ENCODE peak calls at places on chromosomes 12 and 14, in four cellular contexts. One of them, this sample, is unnamed.

GRCh38 chr12:121536058-121536928 is 44.5 kb downstream of the KDM2B start:
- DNase-seq in lower lobe of right lung: peak
- DNase-seq in AG09319: peak
- DNase-seq in CD8-positive, alpha-beta T cell: peak
- DNase-seq in this sample: peak

GRCh38 chr14:31945074-31945613 is 132.0 kb upstream of the ARHGAP5 start:
- DNase-seq in lower lobe of right lung: no peak
- DNase-seq in AG09319: no peak
- DNase-seq in CD8-positive, alpha-beta T cell: no peak
- DNase-seq in this sample: no peak

GRCh38 chr12:67991158-67991557 is 1.9 kb downstream of the IFNG-AS1 start:
- DNase-seq in lower lobe of right lung: no peak
- DNase-seq in AG09319: no peak
- DNase-seq in CD8-positive, alpha-beta T cell: peak
- DNase-seq in this sample: no peak

GRCh38 chr14:98513558-98513957 is 758.4 kb downstream of the BCL11B start:
- DNase-seq in lower lobe of right lung: no peak
- DNase-seq in AG09319: no peak
- DNase-seq in CD8-positive, alpha-beta T cell: no peak
- DNase-seq in this sample: no peak

GRCh38 chr12:122422769-122423257 is 344 bp upstream of the CLIP1 start:
- DNase-seq in lower lobe of right lung: peak
- DNase-seq in AG09319: no peak
- DNase-seq in CD8-positive, alpha-beta T cell: no peak
- DNase-seq in this sample: no peak

GRCh38 chr12:107903377-107904061 is 129.0 kb downstream of the ASCL4 start:
- DNase-seq in lower lobe of right lung: peak
- DNase-seq in AG09319: no peak
- DNase-seq in CD8-positive, alpha-beta T cell: no peak
- DNase-seq in this sample: no peak

GRCh38 chr12:51953011-51953568 is 1.6 kb downstream of the ACVR1B start:
- DNase-seq in lower lobe of right lung: no peak
- DNase-seq in AG09319: no peak
- DNase-seq in CD8-positive, alpha-beta T cell: no peak
- DNase-seq in this sample: no peak

GRCh38 chr12:112807452-112807851 is 15.9 kb downstream of the RPH3A start:
- DNase-seq in lower lobe of right lung: no peak
- DNase-seq in AG09319: no peak
- DNase-seq in CD8-positive, alpha-beta T cell: no peak
- DNase-seq in this sample: no peak

GRCh38 chr12:121957831-121958515 is 39.6 kb downstream of the CFAP251 start:
- DNase-seq in lower lobe of right lung: no peak
- DNase-seq in AG09319: no peak
- DNase-seq in CD8-positive, alpha-beta T cell: no peak
- DNase-seq in this sample: no peak

GRCh38 chr14:79419571-79420327 is 791.6 kb downstream of the DIO2 start:
- DNase-seq in lower lobe of right lung: no peak
- DNase-seq in AG09319: no peak
- DNase-seq in CD8-positive, alpha-beta T cell: no peak
- DNase-seq in this sample: no peak

GRCh38 chr12:69059465-69060457 is 126.8 kb upstream of the CPM start:
- DNase-seq in lower lobe of right lung: no peak
- DNase-seq in AG09319: peak
- DNase-seq in CD8-positive, alpha-beta T cell: no peak
- DNase-seq in this sample: peak

GRCh38 chr12:123149828-123150272 is 1.0 kb downstream of the PITPNM2 start:
- DNase-seq in lower lobe of right lung: no peak
- DNase-seq in AG09319: no peak
- DNase-seq in CD8-positive, alpha-beta T cell: no peak
- DNase-seq in this sample: no peak

GRCh38 chr14:50718949-50719348 is 50.8 kb upstream of the SAV1 start:
- DNase-seq in lower lobe of right lung: no peak
- DNase-seq in AG09319: no peak
- DNase-seq in CD8-positive, alpha-beta T cell: no peak
- DNase-seq in this sample: no peak

GRCh38 chr14:99035712-99036593 is 236.0 kb downstream of the BCL11B start:
- DNase-seq in lower lobe of right lung: peak
- DNase-seq in AG09319: peak
- DNase-seq in CD8-positive, alpha-beta T cell: no peak
- DNase-seq in this sample: peak

GRCh38 chr12:15146585-15146984 is 74.6 kb downstream of the RERG start:
- DNase-seq in lower lobe of right lung: no peak
- DNase-seq in AG09319: no peak
- DNase-seq in CD8-positive, alpha-beta T cell: no peak
- DNase-seq in this sample: no peak

GRCh38 chr12:80632835-80633234 is 74.6 kb upstream of the MYF6 start:
- DNase-seq in lower lobe of right lung: no peak
- DNase-seq in AG09319: no peak
- DNase-seq in CD8-positive, alpha-beta T cell: no peak
- DNase-seq in this sample: no peak

GRCh38 chr12:638948-639557 is 24.2 kb downstream of the NINJ2 start:
- DNase-seq in lower lobe of right lung: no peak
- DNase-seq in AG09319: no peak
- DNase-seq in CD8-positive, alpha-beta T cell: no peak
- DNase-seq in this sample: no peak

GRCh38 chr12:44510510-44510909 is 365.6 kb downstream of the NELL2 start:
- DNase-seq in lower lobe of right lung: no peak
- DNase-seq in AG09319: no peak
- DNase-seq in CD8-positive, alpha-beta T cell: no peak
- DNase-seq in this sample: no peak

GRCh38 chr14:75993567-75994041 is 8.0 kb downstream of the IFT43 start:
- DNase-seq in lower lobe of right lung: no peak
- DNase-seq in AG09319: no peak
- DNase-seq in CD8-positive, alpha-beta T cell: no peak
- DNase-seq in this sample: no peak
- TF ChIP-seq CTCF in lower lobe of right lung: no peak
- TF ChIP-seq CTCF in AG09319: no peak
- TF ChIP-seq CTCF in CD8-positive, alpha-beta T cell: no peak
- TF ChIP-seq CTCF in this sample: no peak

GRCh38 chr12:116358850-116359761 is 81.6 kb upstream of the MED13L start:
- DNase-seq in lower lobe of right lung: peak
- DNase-seq in AG09319: peak
- DNase-seq in CD8-positive, alpha-beta T cell: peak
- DNase-seq in this sample: peak

GRCh38 chr12:116365114-116365513 is 87.6 kb upstream of the MED13L start:
- DNase-seq in lower lobe of right lung: no peak
- DNase-seq in AG09319: no peak
- DNase-seq in CD8-positive, alpha-beta T cell: no peak
- DNase-seq in this sample: no peak

GRCh38 chr12:116360579-116361403 is 83.3 kb upstream of the MED13L start:
- DNase-seq in lower lobe of right lung: no peak
- DNase-seq in AG09319: no peak
- DNase-seq in CD8-positive, alpha-beta T cell: no peak
- DNase-seq in this sample: no peak

GRCh38 chr12:116365606-116366455 is 88.3 kb upstream of the MED13L start:
- DNase-seq in lower lobe of right lung: no peak
- DNase-seq in AG09319: no peak
- DNase-seq in CD8-positive, alpha-beta T cell: no peak
- DNase-seq in this sample: no peak

DNA sequence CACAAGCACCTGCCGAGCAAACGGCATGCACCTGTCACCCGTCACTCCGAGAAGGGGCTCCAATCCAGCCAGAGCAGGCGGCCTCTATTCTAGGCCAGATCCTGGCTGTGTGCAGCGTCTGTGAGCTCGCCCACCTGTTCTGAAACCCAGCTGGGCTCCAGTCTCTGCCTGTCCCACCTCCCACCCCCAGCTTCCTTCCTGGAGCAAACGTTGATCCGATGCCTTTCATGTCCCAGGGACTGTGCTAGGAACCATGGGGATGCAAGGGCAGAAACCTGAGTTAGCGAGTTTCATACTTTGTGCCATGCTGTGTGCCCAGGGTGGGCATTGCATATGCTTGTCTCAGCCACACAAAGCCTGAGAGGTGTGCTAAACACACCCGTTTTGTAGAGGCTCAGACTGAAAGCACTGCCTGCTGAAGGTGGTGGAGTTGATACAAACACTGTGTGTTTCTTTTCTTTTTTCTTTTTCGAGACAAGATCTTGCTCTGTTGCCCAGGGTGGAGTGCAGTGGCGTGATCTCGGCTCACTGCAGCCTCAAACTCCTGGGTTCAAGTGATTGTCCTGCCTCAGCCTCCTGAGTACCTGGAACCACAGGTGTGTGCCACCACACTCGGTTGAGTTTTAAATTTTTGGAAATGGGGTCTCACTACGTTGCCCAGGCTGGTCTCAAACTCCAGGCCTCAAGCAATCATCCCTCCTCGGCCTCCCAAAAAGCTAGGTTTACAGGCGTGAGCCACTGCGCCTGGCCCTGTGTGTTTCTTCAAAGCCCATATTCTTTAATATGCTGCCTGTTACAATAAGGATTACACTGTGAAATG is 84.1 kb upstream of the MED13L start:
- DNase-seq in lower lobe of right lung: no peak
- DNase-seq in AG09319: no peak
- DNase-seq in CD8-positive, alpha-beta T cell: no peak
- DNase-seq in this sample: no peak
- TF ChIP-seq CTCF in lower lobe of right lung: no peak
- TF ChIP-seq CTCF in AG09319: no peak
- TF ChIP-seq CTCF in CD8-positive, alpha-beta T cell: no peak
- TF ChIP-seq CTCF in this sample: no peak

GRCh38 chr12:25677180-25677937 is 124.3 kb upstream of the LMNTD1 start:
- DNase-seq in lower lobe of right lung: no peak
- DNase-seq in AG09319: no peak
- DNase-seq in CD8-positive, alpha-beta T cell: no peak
- DNase-seq in this sample: no peak
- TF ChIP-seq CTCF in lower lobe of right lung: peak
- TF ChIP-seq CTCF in AG09319: peak
- TF ChIP-seq CTCF in CD8-positive, alpha-beta T cell: no peak
- TF ChIP-seq CTCF in this sample: no peak

DNA sequence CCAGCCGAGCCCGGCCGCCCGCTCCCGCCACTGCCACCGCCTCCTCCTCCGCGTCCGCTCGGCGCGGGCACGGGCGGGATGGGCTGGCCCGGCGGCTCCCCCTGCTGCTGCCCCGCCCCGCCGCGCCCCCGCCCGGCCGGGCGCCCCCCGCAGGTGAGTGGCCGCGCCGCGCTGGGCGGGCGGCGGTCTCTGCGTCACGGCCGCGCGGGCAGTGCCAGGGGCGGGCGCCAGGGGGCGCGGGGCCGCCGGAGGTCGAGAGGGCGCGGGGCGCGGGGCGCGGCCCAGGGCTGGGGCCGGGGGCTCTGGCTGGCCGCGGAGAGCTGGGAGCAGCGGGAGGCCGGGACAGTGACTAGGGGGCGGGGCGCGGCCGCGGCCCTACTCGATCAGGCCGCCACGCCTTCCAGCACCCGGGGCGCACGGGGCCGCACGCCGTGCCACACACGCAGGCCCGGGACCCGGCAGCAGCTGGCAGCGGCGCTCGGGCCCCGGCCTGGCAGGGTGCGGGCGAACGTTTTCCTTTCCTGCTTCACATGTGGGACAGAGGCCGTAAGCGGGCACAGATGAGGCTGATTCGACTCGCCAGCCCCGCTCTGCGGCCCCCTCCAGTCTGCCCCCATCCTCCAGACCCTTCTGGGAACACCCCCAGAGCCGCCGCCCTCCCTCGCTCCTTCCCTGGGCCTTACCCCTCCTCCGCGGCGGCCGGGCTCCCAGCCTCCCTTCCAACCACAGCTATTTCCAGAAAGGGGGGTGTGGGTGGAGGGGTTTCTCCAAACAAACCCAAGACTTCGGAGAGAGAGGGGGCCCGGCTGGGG is 2.4 kb upstream of the TNS2 start:
- DNase-seq in lower lobe of right lung: peak
- DNase-seq in AG09319: no peak
- DNase-seq in CD8-positive, alpha-beta T cell: peak
- DNase-seq in this sample: peak
- TF ChIP-seq CTCF in lower lobe of right lung: no peak
- TF ChIP-seq CTCF in AG09319: no peak
- TF ChIP-seq CTCF in CD8-positive, alpha-beta T cell: no peak
- TF ChIP-seq CTCF in this sample: no peak

GRCh38 chr12:91339106-91339505 is 156.5 kb upstream of the DCN start:
- DNase-seq in lower lobe of right lung: no peak
- DNase-seq in AG09319: no peak
- DNase-seq in CD8-positive, alpha-beta T cell: no peak
- DNase-seq in this sample: no peak
- TF ChIP-seq CTCF in lower lobe of right lung: no peak
- TF ChIP-seq CTCF in AG09319: no peak
- TF ChIP-seq CTCF in CD8-positive, alpha-beta T cell: no peak
- TF ChIP-seq CTCF in this sample: no peak